ENCODE peak calls at places on chromosomes 12 and 14, in nine cellular contexts. R, B, V, A, J, G, E, T and X are unnamed samples.
A peak's percentile ranks its signal among the peaks of the same experiment; 100 is the strongest.

GRCh38 chr14:71467419-71467818 is 464.8 kb upstream of the RGS6 start:
- DNase-seq in R (no peak), B (no peak), V (peak; percentile 26), A (no peak), J (no peak), G (no peak), E (no peak), T (no peak), X (no peak)

GRCh38 chr14:100721568-100721967 is 5.1 kb upstream of the DLK1 start:
- DNase-seq in R (no peak), B (no peak), V (no peak), A (no peak), J (no peak), G (no peak), E (no peak), T (no peak), X (no peak)

GRCh38 chr12:52044284-52044983 is 6.8 kb upstream of the NR4A1 start:
- DNase-seq in R (no peak), B (no peak), V (no peak), A (no peak), J (no peak), G (no peak), E (peak; percentile 95), T (peak; percentile 93), X (no peak)

GRCh38 chr12:52692253-52692652 is 11.1 kb downstream of the KRT77 start:
- DNase-seq in R (no peak), B (peak; percentile 71), V (no peak), A (peak; percentile 25), J (peak; percentile 64), G (no peak), E (no peak), T (no peak), X (no peak)

GRCh38 chr12:52395761-52396434 is 10.2 kb downstream of the KRT82 start:
- DNase-seq in R (no peak), B (peak; percentile 93), V (peak; percentile 57), A (peak; percentile 33), J (peak; percentile 54), G (no peak), E (no peak), T (no peak), X (no peak)

GRCh38 chr12:52837341-52837741 is 3.2 kb upstream of the KRT79 start:
- DNase-seq in R (no peak), B (no peak), V (peak; percentile 86), A (no peak), J (no peak), G (no peak), E (no peak), T (no peak), X (no peak)

GRCh38 chr12:6672143-6672542 is 9.2 kb upstream of the ING4 start:
- DNase-seq in R (no peak), B (no peak), V (no peak), A (no peak), J (no peak), G (no peak), E (no peak), T (no peak), X (no peak)

GRCh38 chr14:92959761-92960680 is 37.1 kb downstream of the CHGA start:
- DNase-seq in R (no peak), B (no peak), V (peak; percentile 42), A (no peak), J (no peak), G (no peak), E (no peak), T (no peak), X (no peak)

GRCh38 chr12:60266381-60266852 is 670.6 kb downstream of the SLC16A7 start:
- DNase-seq in R (no peak), B (no peak), V (peak; percentile 85), A (no peak), J (no peak), G (no peak), E (no peak), T (no peak), X (no peak)

GRCh38 chr14:69013943-69014782 is 35.1 kb upstream of the ACTN1 start:
- DNase-seq in R (no peak), B (peak; percentile 71), V (peak; percentile 81), A (no peak), J (peak; percentile 18), G (no peak), E (peak; percentile 34), T (peak; percentile 18), X (no peak)

DNA sequence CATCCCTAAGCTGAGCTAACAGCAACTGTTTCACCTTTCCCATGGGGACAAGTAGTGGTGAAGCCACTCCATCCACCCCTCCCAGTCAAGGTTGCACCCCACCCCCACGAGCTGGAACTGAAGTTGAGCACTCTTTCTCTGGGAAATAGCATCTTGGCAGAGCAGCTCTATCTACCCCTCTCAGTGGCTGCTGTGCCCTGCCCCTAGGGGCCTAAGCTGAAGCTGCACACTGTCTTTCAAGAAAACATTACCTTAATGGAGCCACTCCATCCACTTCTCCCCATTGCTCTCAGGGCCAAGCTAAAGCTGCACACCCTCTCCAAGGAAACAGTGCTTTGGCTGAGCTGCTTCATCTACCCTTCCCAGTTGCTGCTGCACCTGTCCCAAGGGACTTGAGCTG is 170.6 kb upstream of the CCDC196 start:
- DNase-seq in R (no peak), B (peak; percentile 19), V (no peak), A (no peak), J (peak; percentile 14), G (no peak), E (no peak), T (no peak), X (no peak)
- TF ChIP-seq CTCF in R (no peak), B (no peak), V (no peak), A (no peak), J (peak; percentile 29), G (no peak), E (no peak), T (no peak), X (no peak)

GRCh38 chr12:127685476-127686234 is 581.3 kb upstream of the TMEM132C start:
- DNase-seq in R (no peak), B (no peak), V (no peak), A (no peak), J (no peak), G (no peak), E (no peak), T (no peak), X (no peak)

GRCh38 chr12:127688901-127689428 is 578.0 kb upstream of the TMEM132C start:
- DNase-seq in R (no peak), B (no peak), V (no peak), A (no peak), J (no peak), G (no peak), E (no peak), T (no peak), X (no peak)

DNA sequence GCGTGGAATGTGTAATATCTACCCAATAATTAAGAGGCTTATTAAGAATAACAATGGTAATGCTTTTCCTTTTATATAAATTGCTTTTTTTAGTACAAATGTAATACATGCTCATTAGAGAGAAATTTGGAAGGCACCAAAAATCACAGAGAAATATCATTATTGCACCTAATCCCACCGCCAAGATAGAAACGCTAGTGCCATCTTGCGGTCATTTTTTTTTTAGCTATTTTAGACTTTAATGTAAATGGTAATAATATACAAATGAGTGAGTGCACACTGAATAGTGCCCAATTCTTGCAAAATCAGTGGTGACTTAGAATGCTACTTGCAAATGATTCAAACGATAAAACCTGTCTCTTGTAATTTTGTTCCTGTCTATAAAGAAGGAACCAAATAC is 576.8 kb upstream of the TMEM132C start:
- DNase-seq in R (no peak), B (no peak), V (no peak), A (peak; percentile 5), J (peak; percentile 12), G (no peak), E (no peak), T (no peak), X (no peak)
- TF ChIP-seq CTCF in R (no peak), B (no peak), V (no peak), A (peak; percentile 75), J (peak; percentile 60), G (peak; percentile 23), E (no peak), T (no peak), X (no peak)

DNA sequence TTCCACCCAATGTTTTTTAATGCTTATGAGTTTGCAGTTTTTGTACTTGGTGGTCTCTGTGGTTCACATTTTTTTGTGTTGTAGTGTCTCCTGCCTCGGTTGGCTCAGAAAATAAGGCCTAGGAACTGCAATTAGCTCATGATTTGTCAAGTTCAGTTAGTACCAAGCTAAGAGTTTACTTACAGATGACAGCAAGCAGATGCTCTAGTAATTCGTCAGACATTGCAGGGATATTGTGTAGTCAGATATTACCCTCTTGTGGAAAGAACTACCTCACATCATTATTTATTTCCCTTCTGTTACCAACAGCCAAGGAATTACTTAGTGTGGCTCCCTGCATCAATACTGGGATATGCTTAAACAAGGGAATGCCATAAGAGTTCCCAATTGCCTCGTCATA is 14.6 kb downstream of the DYRK2 start:
- DNase-seq in R (no peak), B (no peak), V (no peak), A (no peak), J (no peak), G (no peak), E (no peak), T (no peak), X (no peak)
- TF ChIP-seq CTCF in R (no peak), B (no peak), V (no peak), A (no peak), J (no peak), G (no peak), E (no peak), T (no peak), X (no peak)

GRCh38 chr12:107081778-107082177 is 11.6 kb downstream of the CRY1 start:
- DNase-seq in R (no peak), B (no peak), V (no peak), A (no peak), J (no peak), G (no peak), E (no peak), T (no peak), X (no peak)

DNA sequence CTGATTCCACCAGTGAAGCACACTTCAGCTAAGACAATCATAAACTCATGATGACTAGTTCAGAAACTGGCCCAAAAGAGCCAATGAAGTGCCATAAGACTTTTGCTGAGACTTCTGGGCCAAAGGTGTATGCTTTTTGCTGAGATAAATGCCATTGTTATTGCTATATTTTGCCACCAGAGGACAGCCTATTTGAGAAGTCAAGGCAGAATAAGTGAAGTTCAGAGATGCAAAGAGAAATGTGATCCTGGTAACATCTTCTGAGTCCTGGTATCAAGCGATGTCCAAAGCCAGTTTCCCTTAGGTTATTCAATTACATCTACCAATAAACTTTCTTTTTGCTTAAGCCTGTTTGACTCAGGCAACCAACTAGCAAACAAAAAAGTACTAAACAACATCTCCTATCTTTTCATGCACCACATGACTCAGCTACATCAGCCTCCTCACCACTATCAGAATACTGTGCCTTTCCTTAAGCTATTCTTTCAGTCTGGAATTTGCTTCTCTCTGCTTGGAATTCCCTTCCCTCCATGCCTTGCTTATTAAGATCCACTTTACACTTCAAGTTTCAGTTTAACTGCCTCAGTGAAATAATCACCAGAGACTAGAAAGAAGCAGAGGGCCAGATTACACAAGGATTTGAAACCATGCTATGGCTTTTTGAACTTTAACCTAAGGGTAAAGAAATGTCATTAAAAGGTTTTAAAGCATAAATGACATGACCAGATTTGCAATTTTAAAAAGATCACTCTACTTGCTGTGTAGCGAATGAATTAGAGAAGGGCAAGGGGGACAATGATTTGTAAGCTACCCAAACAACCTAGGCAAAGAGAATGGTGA is 14.0 kb downstream of the CRY1 start:
- DNase-seq in R (no peak), B (no peak), V (peak; percentile 52), A (peak; percentile 14), J (no peak), G (no peak), E (no peak), T (no peak), X (peak; percentile 20)
- TF ChIP-seq CTCF in R (peak; percentile 54), B (peak; percentile 29), V (peak; percentile 60), A (peak; percentile 70), J (peak; percentile 47), G (peak; percentile 40), E (no peak), T (peak; percentile 27), X (peak; percentile 50)

GRCh38 chr14:87014854-87015253 is 978.1 kb downstream of the GALC start:
- DNase-seq in R (no peak), B (no peak), V (peak; percentile 29), A (no peak), J (no peak), G (no peak), E (no peak), T (no peak), X (no peak)
- TF ChIP-seq CTCF in R (no peak), B (no peak), V (peak; percentile 39), A (peak; percentile 70), J (peak; percentile 38), G (no peak), E (no peak), T (no peak), X (no peak)